ENCODE peak calls at places on chromosomes 7 and 10, in five cellular contexts. One of them, this sample, is unnamed.

GRCh38 chr7:51732951-51733350 is 416.3 kb upstream of the COBL start:
- DNase-seq in neural progenitor cell: peak
- DNase-seq in Panc1: no peak
- DNase-seq in NCI-H510A treated with DMSO at 0.1 percent for 48 hours: peak
- DNase-seq in neuronal stem cell: no peak
- DNase-seq in this sample: peak

GRCh38 chr7:151249732-151250072 is 1.2 kb upstream of the SMARCD3 start:
- DNase-seq in neural progenitor cell: peak
- DNase-seq in Panc1: no peak
- DNase-seq in NCI-H510A treated with DMSO at 0.1 percent for 48 hours: no peak
- DNase-seq in neuronal stem cell: peak
- DNase-seq in this sample: peak

GRCh38 chr7:41010967-41011366 is 691.9 kb downstream of the INHBA start:
- DNase-seq in neural progenitor cell: no peak
- DNase-seq in Panc1: no peak
- DNase-seq in NCI-H510A treated with DMSO at 0.1 percent for 48 hours: no peak
- DNase-seq in neuronal stem cell: no peak
- DNase-seq in this sample: peak

GRCh38 chr7:107043916-107044346 is 574 bp upstream of the PRKAR2B start:
- DNase-seq in neural progenitor cell: no peak
- DNase-seq in Panc1: no peak
- DNase-seq in NCI-H510A treated with DMSO at 0.1 percent for 48 hours: no peak
- DNase-seq in neuronal stem cell: no peak
- DNase-seq in this sample: no peak

GRCh38 chr10:131897297-131897899 is 3.4 kb upstream of the PPP2R2D start:
- DNase-seq in neural progenitor cell: no peak
- DNase-seq in Panc1: no peak
- DNase-seq in NCI-H510A treated with DMSO at 0.1 percent for 48 hours: no peak
- DNase-seq in neuronal stem cell: no peak
- DNase-seq in this sample: no peak

GRCh38 chr10:32347363-32347735 is 391 bp upstream of the EPC1 start:
- DNase-seq in neural progenitor cell: no peak
- DNase-seq in Panc1: no peak
- DNase-seq in NCI-H510A treated with DMSO at 0.1 percent for 48 hours: no peak
- DNase-seq in neuronal stem cell: no peak
- DNase-seq in this sample: no peak

GRCh38 chr10:17001297-17001744 is 128.3 kb downstream of the CUBN start:
- DNase-seq in neural progenitor cell: no peak
- DNase-seq in Panc1: no peak
- DNase-seq in NCI-H510A treated with DMSO at 0.1 percent for 48 hours: no peak
- DNase-seq in neuronal stem cell: no peak
- DNase-seq in this sample: peak

GRCh38 chr10:132298038-132298935 is 9.5 kb downstream of the STK32C start:
- DNase-seq in neural progenitor cell: peak
- DNase-seq in Panc1: no peak
- DNase-seq in NCI-H510A treated with DMSO at 0.1 percent for 48 hours: peak
- DNase-seq in neuronal stem cell: no peak
- DNase-seq in this sample: peak

GRCh38 chr10:126892150-126892872 is 12.9 kb upstream of the DOCK1 start:
- DNase-seq in neural progenitor cell: no peak
- DNase-seq in Panc1: no peak
- DNase-seq in NCI-H510A treated with DMSO at 0.1 percent for 48 hours: no peak
- DNase-seq in neuronal stem cell: no peak
- DNase-seq in this sample: peak

GRCh38 chr7:71633571-71634008 is 501.6 kb downstream of the GALNT17 start:
- DNase-seq in neural progenitor cell: peak
- DNase-seq in Panc1: peak
- DNase-seq in NCI-H510A treated with DMSO at 0.1 percent for 48 hours: no peak
- DNase-seq in neuronal stem cell: no peak
- DNase-seq in this sample: peak

GRCh38 chr10:124745678-124746077 is 1.5 kb upstream of the FAM53B start:
- DNase-seq in neural progenitor cell: peak
- DNase-seq in Panc1: peak
- DNase-seq in NCI-H510A treated with DMSO at 0.1 percent for 48 hours: peak
- DNase-seq in neuronal stem cell: no peak
- DNase-seq in this sample: peak

GRCh38 chr7:20559883-20560282 is 55.6 kb upstream of the ABCB5 start:
- DNase-seq in neural progenitor cell: no peak
- DNase-seq in Panc1: no peak
- DNase-seq in NCI-H510A treated with DMSO at 0.1 percent for 48 hours: no peak
- DNase-seq in neuronal stem cell: no peak
- DNase-seq in this sample: no peak

GRCh38 chr7:135748770-135749169 is at the start of gene FAM180A:
- DNase-seq in neural progenitor cell: no peak
- DNase-seq in Panc1: no peak
- DNase-seq in NCI-H510A treated with DMSO at 0.1 percent for 48 hours: no peak
- DNase-seq in neuronal stem cell: no peak
- DNase-seq in this sample: no peak

GRCh38 chr10:99809481-99809880 is 27.0 kb downstream of the ABCC2 start:
- DNase-seq in neural progenitor cell: no peak
- DNase-seq in Panc1: no peak
- DNase-seq in NCI-H510A treated with DMSO at 0.1 percent for 48 hours: no peak
- DNase-seq in neuronal stem cell: no peak
- DNase-seq in this sample: no peak

GRCh38 chr10:58475322-58476277 is 37.1 kb upstream of the BICC1 start:
- DNase-seq in neural progenitor cell: no peak
- DNase-seq in Panc1: no peak
- DNase-seq in NCI-H510A treated with DMSO at 0.1 percent for 48 hours: no peak
- DNase-seq in neuronal stem cell: no peak
- DNase-seq in this sample: no peak

GRCh38 chr7:120860151-120860550 is 2.2 kb upstream of the TSPAN12 start:
- DNase-seq in neural progenitor cell: no peak
- DNase-seq in Panc1: no peak
- DNase-seq in NCI-H510A treated with DMSO at 0.1 percent for 48 hours: no peak
- DNase-seq in neuronal stem cell: no peak
- DNase-seq in this sample: no peak

GRCh38 chr7:8133955-8134733 is 127.8 kb downstream of the ICA1 start:
- DNase-seq in neural progenitor cell: no peak
- DNase-seq in Panc1: no peak
- DNase-seq in NCI-H510A treated with DMSO at 0.1 percent for 48 hours: no peak
- DNase-seq in neuronal stem cell: no peak
- DNase-seq in this sample: no peak

GRCh38 chr10:64519831-64520230 is 998.6 kb downstream of the REEP3 start:
- DNase-seq in neural progenitor cell: no peak
- DNase-seq in Panc1: no peak
- DNase-seq in NCI-H510A treated with DMSO at 0.1 percent for 48 hours: no peak
- DNase-seq in neuronal stem cell: no peak
- DNase-seq in this sample: no peak

GRCh38 chr10:85280014-85280413 is 951.6 kb downstream of the CCSER2 start:
- DNase-seq in neural progenitor cell: peak
- DNase-seq in Panc1: no peak
- DNase-seq in NCI-H510A treated with DMSO at 0.1 percent for 48 hours: peak
- DNase-seq in neuronal stem cell: no peak
- DNase-seq in this sample: peak

GRCh38 chr10:71134732-71135211 is 77.6 kb upstream of the UNC5B start:
- DNase-seq in neural progenitor cell: no peak
- DNase-seq in Panc1: no peak
- DNase-seq in NCI-H510A treated with DMSO at 0.1 percent for 48 hours: no peak
- DNase-seq in neuronal stem cell: no peak
- DNase-seq in this sample: peak

GRCh38 chr10:71084818-71085126 is 127.6 kb upstream of the UNC5B start:
- DNase-seq in neural progenitor cell: no peak
- DNase-seq in Panc1: no peak
- DNase-seq in NCI-H510A treated with DMSO at 0.1 percent for 48 hours: no peak
- DNase-seq in neuronal stem cell: no peak
- DNase-seq in this sample: no peak

GRCh38 chr7:3805151-3805550 is 504.1 kb downstream of the SDK1 start:
- DNase-seq in neural progenitor cell: no peak
- DNase-seq in Panc1: no peak
- DNase-seq in NCI-H510A treated with DMSO at 0.1 percent for 48 hours: no peak
- DNase-seq in neuronal stem cell: no peak
- DNase-seq in this sample: no peak

GRCh38 chr10:129772472-129773358 is 191.4 kb downstream of the EBF3 start:
- DNase-seq in neural progenitor cell: no peak
- DNase-seq in Panc1: no peak
- DNase-seq in NCI-H510A treated with DMSO at 0.1 percent for 48 hours: no peak
- DNase-seq in neuronal stem cell: no peak
- DNase-seq in this sample: no peak